ENCODE peak calls at places on chromosomes 7 and 10, in six cellular contexts. V is IMR-90, T is stomach, I is A549, G is ovary, Q is upper lobe of right lung. B is an unnamed sample. For H3K4me1, the result is how much of the 10 kb centered on the place peaks cover.

GRCh38 chr10:93752761-93753160 is 5.0 kb upstream of the LGI1 start:
- DNase-seq in Q (no peak), V (peak), I (peak), G (no peak), T (no peak), B (no peak)

GRCh38 chr7:49644402-49645166 is 128.9 kb upstream of the VWC2 start:
- DNase-seq in G (no peak), I (no peak), V (no peak), Q (no peak), T (no peak), B (no peak)

GRCh38 chr7:98322331-98323260 is 41.1 kb downstream of the BRI3 start:
- DNase-seq in V (no peak), Q (peak), T (no peak), I (peak), G (no peak), B (no peak)

GRCh38 chr10:91708174-91708861 is 75.4 kb upstream of the PPP1R3C start:
- DNase-seq in G (no peak), V (no peak), T (no peak), Q (no peak), I (no peak), B (no peak)

GRCh38 chr7:92569137-92569536 is 21.1 kb downstream of the FAM133B start:
- DNase-seq in V (peak), T (no peak), Q (no peak), I (no peak), G (no peak), B (no peak)

GRCh38 chr10:29816801-29817558 is 182.2 kb upstream of the SVIL start:
- DNase-seq in G (no peak), I (no peak), V (no peak), T (no peak), Q (no peak), B (no peak)

GRCh38 chr7:10038351-10038750 is 935.3 kb upstream of the PHF14 start:
- DNase-seq in G (no peak), V (no peak), I (no peak), T (no peak), Q (no peak), B (no peak)

GRCh38 chr7:3438352-3438751 is 137.3 kb downstream of the SDK1 start:
- DNase-seq in Q (no peak), I (no peak), G (no peak), V (no peak), T (no peak), B (no peak)

GRCh38 chr7:27647052-27647451 is 15.6 kb downstream of the HIBADH start:
- DNase-seq in T (no peak), G (no peak), Q (no peak), I (peak), V (peak), B (no peak)

GRCh38 chr10:14063531-14064317 is 267.0 kb downstream of the FRMD4A start:
- DNase-seq in I (no peak), V (peak), T (no peak), G (no peak), Q (no peak), B (no peak)

GRCh38 chr10:43287056-43288007 is 20.5 kb upstream of the RASGEF1A start:
- DNase-seq in Q (peak), I (peak), V (no peak), G (no peak), T (peak), B (no peak)

GRCh38 chr7:116211913-116212596 is 1.7 kb downstream of the TES start:
- DNase-seq in V (peak), I (no peak), Q (no peak), G (no peak), T (no peak), B (peak)

GRCh38 chr7:132430863-132431822 is 145.1 kb downstream of the PLXNA4 start:
- DNase-seq in T (no peak), G (no peak), V (peak), I (peak), Q (no peak), B (no peak)

GRCh38 chr10:72796538-72796937 is 97.0 kb upstream of the OIT3 start:
- DNase-seq in T (no peak), V (no peak), G (no peak), I (no peak), Q (no peak), B (no peak)

GRCh38 chr7:33261585-33261984 is 132.2 kb downstream of the BBS9 start:
- DNase-seq in T (no peak), V (peak), I (no peak), G (no peak), Q (no peak), B (no peak)

GRCh38 chr7:84078415-84078814 is 116.2 kb downstream of the SEMA3A start:
- DNase-seq in Q (no peak), T (no peak), V (no peak), I (no peak), G (no peak), B (no peak)

GRCh38 chr7:151615058-151615457 is 95.4 kb upstream of the RHEB start:
- DNase-seq in T (no peak), Q (no peak), G (no peak), I (no peak), V (no peak), B (no peak)

GRCh38 chr10:50614444-50615137 is 9.2 kb downstream of the SGMS1 start:
- DNase-seq in T (peak), V (no peak), Q (no peak), I (peak), G (no peak), B (no peak)

GRCh38 chr10:131926743-131927595 is 26.2 kb downstream of the PPP2R2D start:
- DNase-seq in T (no peak), V (no peak), I (no peak), G (no peak), Q (no peak), B (no peak)

GRCh38 chr10:131928248-131929095 is 27.7 kb downstream of the PPP2R2D start:
- DNase-seq in Q (peak), T (peak), G (no peak), I (no peak), V (peak), B (no peak)

GRCh38 chr10:131926253-131926652 is 25.4 kb downstream of the PPP2R2D start:
- DNase-seq in Q (no peak), I (no peak), V (no peak), T (no peak), G (no peak), B (no peak)

GRCh38 chr10:131923059-131923756 is 22.4 kb downstream of the PPP2R2D start:
- DNase-seq in G (no peak), Q (no peak), T (no peak), V (no peak), I (no peak), B (no peak)

DNA sequence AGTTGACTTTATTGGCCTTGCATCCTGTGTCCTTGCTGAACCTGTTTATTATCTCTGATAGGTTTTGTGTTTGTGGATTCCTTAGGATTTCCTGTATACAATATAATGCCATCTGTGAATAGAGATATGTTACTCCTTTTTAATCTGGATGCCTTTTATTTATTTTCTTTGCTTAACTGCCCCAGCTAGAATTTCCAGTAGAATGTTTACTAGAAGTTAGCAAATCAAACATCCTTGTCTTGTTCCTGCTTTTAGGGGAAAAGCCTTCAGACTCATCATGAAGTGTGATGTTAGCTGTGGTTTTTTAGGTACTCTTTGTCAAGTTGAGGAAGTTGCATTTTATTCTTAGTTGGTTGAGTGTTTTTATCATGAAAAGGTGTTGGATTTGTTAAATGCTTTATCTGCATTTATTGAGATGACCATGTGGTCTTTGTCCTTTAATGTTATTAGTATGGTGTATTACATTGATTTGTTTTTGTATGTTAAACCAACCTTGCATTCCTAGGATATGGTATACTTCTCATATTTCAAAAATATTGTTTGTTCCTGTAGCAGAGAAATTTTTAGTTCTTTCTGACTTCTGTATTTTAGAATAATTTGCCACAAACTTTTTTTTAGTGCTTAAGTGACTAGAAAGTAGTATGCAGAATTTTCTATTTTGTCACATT is 24.3 kb downstream of the PPP2R2D start:
- DNase-seq in I (no peak), G (no peak), T (no peak), V (no peak), Q (no peak), B (no peak)
- H3K4me1 ChIP-seq in I (under half), G (under half), T (under half), V (under half), Q (under half), B (under half)

GRCh38 chr10:129244757-129245156 is 222.3 kb upstream of the MGMT start:
- DNase-seq in T (no peak), Q (no peak), G (no peak), V (no peak), I (no peak), B (no peak)
- H3K4me1 ChIP-seq in T (under half), Q (under half), G (under half), V (under half), I (under half), B (under half)

GRCh38 chr10:3090388-3090787 is 23.0 kb downstream of the PFKP start:
- DNase-seq in V (no peak), T (no peak), G (no peak), Q (no peak), I (peak), B (no peak)
- H3K4me1 ChIP-seq in V (under half), T (under half), G (under half), Q (under half), I (half or more), B (under half)

GRCh38 chr7:121020243-121020642 is 31.7 kb downstream of the CPED1 start:
- DNase-seq in T (no peak), I (no peak), G (no peak), Q (no peak), V (peak), B (no peak)
- H3K4me1 ChIP-seq in T (under half), I (under half), G (under half), Q (under half), V (under half), B (under half)

GRCh38 chr10:71435571-71436267 is 39.0 kb downstream of the CDH23 start:
- DNase-seq in I (no peak), V (no peak), T (no peak), G (peak), Q (no peak), B (no peak)

GRCh38 chr10:71434760-71435394 is 38.2 kb downstream of the CDH23 start:
- DNase-seq in V (no peak), T (no peak), Q (no peak), I (no peak), G (peak), B (no peak)

GRCh38 chr10:71437537-71438058 is 40.9 kb downstream of the CDH23 start:
- DNase-seq in V (no peak), I (no peak), T (no peak), G (peak), Q (no peak), B (no peak)

GRCh38 chr10:71433983-71434744 is 37.4 kb downstream of the CDH23 start:
- DNase-seq in I (no peak), G (peak), T (peak), Q (no peak), V (no peak), B (peak)

GRCh38 chr10:71436268-71436922 is 39.7 kb downstream of the CDH23 start:
- DNase-seq in G (no peak), V (no peak), Q (no peak), I (no peak), T (no peak), B (no peak)
- H3K4me1 ChIP-seq in G (under half), V (under half), Q (under half), I (under half), T (under half), B (under half)

GRCh38 chr7:139739863-139740597 is 37.8 kb downstream of the HIPK2 start:
- DNase-seq in V (no peak), G (no peak), T (peak), Q (no peak), I (no peak), B (no peak)
- H3K4me1 ChIP-seq in V (half or more), G (under half), T (half or more), Q (under half), I (half or more), B (under half)

DNA sequence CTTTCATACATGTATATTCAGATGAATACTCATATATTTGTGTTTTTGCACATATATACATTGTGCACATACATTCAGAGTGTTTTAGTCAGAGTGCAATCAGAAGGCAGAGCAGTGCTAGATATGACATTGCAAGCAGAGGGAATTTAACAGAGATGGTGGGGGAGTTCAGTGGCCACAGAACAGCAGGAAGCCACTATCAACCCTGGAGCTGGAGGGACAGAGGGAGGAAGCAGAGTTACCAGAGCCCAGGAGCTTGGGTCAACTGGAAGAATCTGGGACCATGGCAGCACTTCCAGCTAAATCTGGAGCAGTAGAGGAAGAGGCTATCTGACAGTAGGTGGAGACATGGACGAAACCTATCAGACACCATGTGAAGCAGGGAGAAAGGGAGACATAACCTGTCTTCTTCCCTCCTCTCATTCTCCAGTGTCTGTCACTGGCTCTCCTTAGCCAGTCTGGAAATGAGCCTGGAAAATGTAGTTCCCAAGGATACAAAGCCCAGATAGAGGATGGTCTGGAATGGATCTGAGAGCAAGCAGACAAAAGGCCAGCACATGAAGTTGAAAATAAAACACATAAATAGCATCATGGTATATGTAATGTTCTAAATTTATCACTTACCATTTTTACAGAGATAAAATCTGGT is 33.6 kb upstream of the HERPUD2 start:
- DNase-seq in Q (no peak), G (no peak), I (no peak), V (no peak), T (no peak), B (no peak)
- H3K4me1 ChIP-seq in Q (under half), G (under half), I (under half), V (under half), T (under half), B (under half)

GRCh38 chr10:96560489-96560888 is 26.3 kb downstream of the TM9SF3 start:
- DNase-seq in I (no peak), G (no peak), T (no peak), V (no peak), Q (no peak), B (no peak)

GRCh38 chr10:96570512-96570911 is 16.3 kb downstream of the TM9SF3 start:
- DNase-seq in V (no peak), I (no peak), Q (no peak), G (no peak), T (no peak), B (no peak)

GRCh38 chr10:96568402-96568801 is 18.4 kb downstream of the TM9SF3 start:
- DNase-seq in V (no peak), T (no peak), Q (no peak), I (no peak), G (no peak), B (no peak)

GRCh38 chr10:96560970-96561887 is 25.6 kb downstream of the TM9SF3 start:
- DNase-seq in I (no peak), G (no peak), Q (no peak), V (peak), T (no peak), B (no peak)

GRCh38 chr10:96565774-96566173 is 21.0 kb downstream of the TM9SF3 start:
- DNase-seq in G (no peak), Q (no peak), I (no peak), T (no peak), V (peak), B (no peak)
- H3K4me1 ChIP-seq in G (under half), Q (under half), I (under half), T (under half), V (under half), B (under half)

DNA sequence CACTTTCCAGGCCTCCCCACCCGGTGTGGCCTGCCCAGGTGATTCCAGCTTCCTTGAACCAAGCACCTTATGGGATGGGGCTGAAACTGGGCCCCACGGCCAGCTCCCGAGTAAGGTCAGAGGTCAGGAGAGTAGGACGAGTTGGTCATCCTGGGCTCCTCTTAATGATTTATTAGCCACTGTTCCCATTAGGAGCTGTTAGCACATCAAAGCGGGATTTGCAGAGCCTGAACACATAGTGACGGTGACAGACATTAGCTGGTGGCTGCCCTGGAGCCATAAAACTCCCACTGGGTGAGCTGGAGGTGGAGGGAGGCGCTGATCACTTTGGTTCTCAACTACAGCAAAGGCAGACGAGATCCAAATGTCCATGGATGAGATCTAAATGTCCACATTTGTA is 48.1 kb downstream of the COL13A1 start:
- DNase-seq in I (no peak), G (no peak), T (no peak), Q (no peak), V (no peak), B (no peak)
- H3K4me1 ChIP-seq in I (under half), G (under half), T (under half), Q (under half), V (under half), B (under half)

B was measured in testis.